ENCODE peak calls at places on chromosomes 3 and 15, in six cellular contexts. Z, A, U, W, V and Y are unnamed samples.

GRCh38 chr3:64645236-64645635 is 42.6 kb downstream of the ADAMTS9 start:
- DNase-seq in Z (no peak), A (no peak), U (no peak), W (peak; percentile 35), V (no peak), Y (no peak)

GRCh38 chr3:9761919-9762318 is 7.8 kb downstream of the CAMK1 start:
- DNase-seq in Z (no peak), A (no peak), U (no peak), W (no peak), V (no peak), Y (no peak)

GRCh38 chr15:52483712-52484111 is 45.0 kb downstream of the MYO5A start:
- DNase-seq in Z (peak; percentile 47), A (no peak), U (no peak), W (peak; percentile 67), V (no peak), Y (no peak)

GRCh38 chr15:90264649-90265048 is 823 bp upstream of the NGRN start:
- DNase-seq in Z (no peak), A (no peak), U (peak; percentile 40), W (no peak), V (no peak), Y (no peak)

GRCh38 chr3:196138927-196139680 is 57.2 kb upstream of the TFRC start:
- DNase-seq in Z (peak; percentile 10), A (no peak), U (no peak), W (peak; percentile 65), V (no peak), Y (no peak)

GRCh38 chr3:23474580-23475357 is 271.6 kb downstream of the UBE2E2 start:
- DNase-seq in Z (peak; percentile 29), A (no peak), U (peak; percentile 47), W (no peak), V (no peak), Y (no peak)

GRCh38 chr3:165462616-165463334 is 266.6 kb upstream of the SLITRK3 start:
- DNase-seq in Z (no peak), A (no peak), U (no peak), W (peak; percentile 37), V (no peak), Y (no peak)

GRCh38 chr15:44038801-44039200 is 156.3 kb downstream of the FRMD5 start:
- DNase-seq in Z (no peak), A (peak; percentile 64), U (no peak), W (peak; percentile 30), V (no peak), Y (peak; percentile 3)

GRCh38 chr3:139427283-139428060 is 38.0 kb upstream of the COPB2 start:
- DNase-seq in Z (peak; percentile 81), A (no peak), U (peak; percentile 63), W (peak; percentile 88), V (peak; percentile 60), Y (peak; percentile 14)

GRCh38 chr15:101550124-101550523 is 60.6 kb upstream of the PCSK6 start:
- DNase-seq in Z (no peak), A (no peak), U (no peak), W (no peak), V (no peak), Y (no peak)

GRCh38 chr3:14001136-14001535 is 121.3 kb upstream of the WNT7A start:
- DNase-seq in Z (peak; percentile 1), A (no peak), U (no peak), W (no peak), V (no peak), Y (no peak)

GRCh38 chr3:7205535-7206331 is 344.8 kb downstream of the GRM7 start:
- DNase-seq in Z (no peak), A (no peak), U (no peak), W (no peak), V (no peak), Y (no peak)

GRCh38 chr15:75202251-75203016 is 752 bp downstream of the C15orf39 start:
- DNase-seq in Z (peak; percentile 85), A (peak; percentile 62), U (peak; percentile 80), W (peak; percentile 82), V (no peak), Y (peak; percentile 35)

DNA sequence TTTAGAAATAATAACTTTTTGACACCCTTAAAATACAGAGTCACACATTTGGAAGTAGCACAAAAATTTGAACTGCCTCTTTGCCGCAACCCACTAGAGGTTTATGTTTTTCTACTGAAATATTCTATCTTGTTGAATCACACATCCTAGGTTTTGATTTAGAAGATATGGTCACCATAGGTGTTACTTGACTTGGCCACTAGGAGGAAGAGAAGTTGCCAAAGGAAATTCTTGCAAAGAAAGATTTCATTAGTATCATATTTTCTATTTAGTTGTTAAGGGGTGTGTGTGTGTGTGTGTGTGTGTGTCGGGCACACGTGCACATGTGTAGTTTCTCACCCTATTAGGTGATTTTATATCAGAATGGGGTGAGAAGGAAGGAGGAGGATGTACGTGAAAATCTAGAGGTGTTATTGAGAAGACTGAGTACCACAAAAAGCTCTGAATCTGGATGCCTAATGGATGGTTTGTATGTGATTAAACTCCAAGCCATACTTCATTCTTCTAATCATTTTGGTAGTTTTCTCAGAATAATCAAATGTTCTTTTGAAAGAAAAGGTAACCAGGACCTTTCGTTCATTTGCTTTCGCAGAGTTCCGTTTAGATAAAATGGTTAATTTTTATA is 31.5 kb downstream of the ZFAND6 start:
- DNase-seq in Z (no peak), A (no peak), U (no peak), W (no peak), V (no peak), Y (no peak)
- TF ChIP-seq CTCF in Z (peak; percentile 46), A (peak; percentile 66), U (no peak), W (peak; percentile 38), V (peak; percentile 45), Y (peak; percentile 52)

DNA sequence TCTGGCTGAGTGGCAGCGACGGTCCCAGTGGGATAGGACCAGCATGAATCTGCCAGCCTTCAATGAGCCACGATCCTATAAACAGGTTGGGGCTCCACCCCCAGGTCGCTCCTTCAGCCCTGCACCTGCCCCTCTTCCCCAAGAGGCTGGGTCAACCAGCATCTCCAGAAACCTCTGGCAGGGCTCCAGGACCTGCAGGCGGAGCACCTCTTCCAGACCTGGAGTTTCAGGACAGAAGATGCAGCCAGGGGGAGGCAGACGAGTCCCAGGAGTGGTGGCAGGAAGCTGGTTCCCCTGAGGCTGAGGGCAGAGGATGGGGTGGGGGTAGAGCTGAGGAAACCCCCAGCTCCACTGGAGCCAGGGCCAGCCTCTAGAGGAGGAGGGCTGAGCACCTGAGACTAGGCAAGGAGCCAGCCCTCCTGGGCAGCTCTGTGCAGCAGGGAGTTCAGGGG is at the start of gene PLA2G4D:
- DNase-seq in Z (no peak), A (no peak), U (no peak), W (no peak), V (no peak), Y (no peak)
- TF ChIP-seq CTCF in Z (no peak), A (no peak), U (no peak), W (no peak), V (no peak), Y (no peak)

GRCh38 chr15:50289749-50290148 is 24.2 kb upstream of the HDC start:
- DNase-seq in Z (no peak), A (no peak), U (no peak), W (no peak), V (no peak), Y (no peak)
- TF ChIP-seq CTCF in Z (no peak), A (no peak), U (no peak), W (no peak), V (no peak), Y (no peak)

DNA sequence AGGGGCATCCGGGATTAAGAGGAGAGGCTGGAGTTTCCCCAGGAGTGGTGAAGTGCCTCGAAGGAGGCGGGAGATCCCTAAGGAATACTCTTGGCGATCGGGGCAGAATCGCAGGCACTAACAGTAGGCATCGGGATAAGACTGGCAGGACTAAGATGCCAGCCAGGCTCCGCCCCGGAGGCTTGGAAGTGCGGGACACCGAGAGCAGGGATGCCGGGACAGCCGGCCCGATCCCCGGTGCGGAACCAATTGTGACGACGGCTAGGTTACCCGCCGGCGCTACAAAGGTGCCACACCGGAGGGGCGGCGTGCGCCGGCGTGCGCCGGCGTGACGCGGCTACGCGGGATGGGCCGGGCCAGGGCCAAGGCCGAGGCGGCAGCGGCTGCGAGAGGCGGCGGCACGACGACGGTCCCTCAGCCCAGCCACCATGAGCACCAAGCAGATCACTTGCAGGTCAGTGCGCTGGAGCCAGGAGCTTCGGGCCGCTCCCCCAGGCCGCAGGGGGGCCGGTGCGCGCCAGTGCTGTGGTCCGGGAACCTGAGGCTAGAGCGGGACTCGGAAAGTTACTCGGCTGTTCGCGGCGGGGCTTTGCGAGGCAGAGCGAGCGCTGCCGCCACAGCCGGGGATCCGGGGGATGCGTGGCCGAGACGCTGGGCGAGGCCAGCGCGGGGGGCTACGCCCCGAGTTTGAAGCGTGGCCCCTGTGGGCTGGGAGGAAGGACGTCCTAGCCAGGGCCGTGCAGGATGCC is at the start of gene MKRN2:
- DNase-seq in Z (peak; percentile 83), A (peak; percentile 91), U (peak; percentile 86), W (peak; percentile 88), V (peak; percentile 71), Y (peak; percentile 85)
- TF ChIP-seq CTCF in Z (no peak), A (no peak), U (no peak), W (no peak), V (no peak), Y (no peak)

GRCh38 chr3:48898383-48899234 is at the start of gene SLC25A20:
- DNase-seq in Z (peak; percentile 84), A (peak; percentile 94), U (peak; percentile 89), W (peak; percentile 89), V (peak; percentile 75), Y (peak; percentile 77)
- TF ChIP-seq CTCF in Z (no peak), A (no peak), U (no peak), W (no peak), V (no peak), Y (no peak)

GRCh38 chr3:57331078-57331477 is 38.6 kb upstream of the ASB14 start:
- DNase-seq in Z (no peak), A (no peak), U (no peak), W (no peak), V (no peak), Y (no peak)
- TF ChIP-seq CTCF in Z (no peak), A (no peak), U (no peak), W (no peak), V (peak; percentile 30), Y (peak; percentile 21)

DNA sequence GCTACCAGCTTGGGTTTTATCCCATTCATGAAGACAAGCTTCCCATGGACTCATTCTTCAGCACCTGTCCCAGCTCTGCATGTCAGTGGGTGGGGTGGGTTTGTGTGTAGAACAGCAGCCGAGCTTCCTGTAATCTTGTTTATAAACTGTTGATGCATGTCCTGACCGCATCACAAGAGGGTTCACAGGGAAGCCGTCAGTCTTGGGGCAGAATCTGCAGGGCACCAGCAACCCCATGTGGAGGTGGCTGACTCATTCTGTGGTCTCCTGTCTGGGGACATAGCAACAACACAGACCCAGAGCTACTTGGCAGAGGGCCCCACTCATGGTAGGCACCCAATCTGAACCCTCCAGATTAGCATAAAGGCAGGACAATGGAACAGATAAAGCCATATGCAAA is 35.6 kb downstream of the DAPK2 start:
- DNase-seq in Z (peak; percentile 87), A (no peak), U (peak; percentile 89), W (peak; percentile 84), V (peak; percentile 69), Y (no peak)
- TF ChIP-seq CTCF in Z (no peak), A (no peak), U (no peak), W (no peak), V (no peak), Y (no peak)